ENCODE peak calls at places on chromosome 3, in six cellular contexts. B is stimulated activated CD4-positive, alpha-beta T cell treated with anti-CD3 and anti-CD28 coated beads, Interleukin-12 subunit alpha, Interleukin-12 subunit beta, amount 100 ng/mL, for 48 hours; S is G401; U is stimulated activated CD8-positive, alpha-beta memory T cell treated with anti-CD3 and anti-CD28 coated beads, Interleukin-12 subunit alpha, Interleukin-12 subunit beta, amount 100 ng/mL, for 4 hours; X is fibroblast of lung; Z is lung. A is an unnamed sample.

GRCh38 chr3:14133188-14133800 is 8.4 kb downstream of the TMEM43 start:
- DNase-seq in X (no peak), U (no peak), Z (no peak), B (no peak), S (no peak), A (no peak)

GRCh38 chr3:139836656-139837464 is 98.1 kb upstream of the CLSTN2 start:
- DNase-seq in U (no peak), S (no peak), Z (no peak), X (no peak), B (no peak), A (no peak)

GRCh38 chr3:153373571-153373970 is 211.5 kb downstream of the RAP2B start:
- DNase-seq in S (no peak), Z (no peak), B (no peak), U (no peak), X (no peak), A (no peak)

GRCh38 chr3:9906480-9906879 is 3.8 kb downstream of the IL17RE start:
- DNase-seq in B (no peak), S (no peak), U (no peak), Z (no peak), X (no peak), A (no peak)

GRCh38 chr3:69445498-69445897 is 59.6 kb upstream of the FRMD4B start:
- DNase-seq in X (no peak), U (no peak), Z (no peak), B (no peak), S (peak), A (no peak)

GRCh38 chr3:45176912-45177311 is 30.7 kb upstream of the CDCP1 start:
- DNase-seq in B (no peak), Z (no peak), X (no peak), S (no peak), U (no peak), A (no peak)

GRCh38 chr3:65605876-65606432 is 432.8 kb downstream of the MAGI1 start:
- DNase-seq in X (no peak), U (no peak), Z (no peak), B (no peak), S (no peak), A (no peak)

GRCh38 chr3:880371-880770 is 212.5 kb upstream of the CNTN6 start:
- DNase-seq in U (no peak), Z (no peak), S (no peak), X (no peak), B (no peak), A (no peak)

GRCh38 chr3:140552403-140552802 is 125.5 kb upstream of the TRIM42 start:
- DNase-seq in U (no peak), S (no peak), Z (no peak), X (no peak), B (no peak), A (no peak)

GRCh38 chr3:100277255-100277800 is 16.5 kb downstream of the TBC1D23 start:
- DNase-seq in Z (no peak), B (no peak), S (no peak), X (peak), U (no peak), A (no peak)

GRCh38 chr3:188153949-188154757 is at the start of gene LPP:
- DNase-seq in Z (peak), B (peak), X (peak), U (peak), S (peak), A (peak)

GRCh38 chr3:123119802-123120201 is 53.0 kb downstream of the PDIA5 start:
- DNase-seq in Z (no peak), S (no peak), U (no peak), X (no peak), B (no peak), A (no peak)

GRCh38 chr3:118910332-118910731 is 124.3 kb downstream of the IGSF11 start:
- DNase-seq in B (no peak), U (no peak), S (no peak), Z (no peak), X (no peak), A (no peak)

GRCh38 chr3:192816274-192816853 is 89.0 kb upstream of the FGF12 start:
- DNase-seq in Z (no peak), B (peak), U (no peak), S (peak), X (peak), A (peak)

GRCh38 chr3:160797306-160797705 is 41.3 kb downstream of the PPM1L start:
- DNase-seq in U (no peak), B (no peak), Z (no peak), S (no peak), X (no peak), A (no peak)

GRCh38 chr3:186806173-186807055 is at the start of gene RFC4:
- DNase-seq in S (peak), B (peak), X (peak), Z (peak), U (peak), A (peak)

GRCh38 chr3:128488995-128489859 is 3.8 kb downstream of the GATA2 start:
- DNase-seq in B (no peak), X (peak), S (no peak), Z (no peak), U (no peak), A (no peak)

GRCh38 chr3:126035362-126036050 is 48.4 kb downstream of the SLC41A3 start:
- DNase-seq in B (no peak), Z (no peak), X (no peak), S (no peak), U (no peak), A (no peak)

GRCh38 chr3:193730976-193731375 is 138.0 kb downstream of the OPA1 start:
- DNase-seq in Z (no peak), U (no peak), B (no peak), S (no peak), X (no peak), A (no peak)

GRCh38 chr3:152638707-152639450 is 196.1 kb upstream of the P2RY1 start:
- DNase-seq in X (peak), S (no peak), Z (no peak), B (no peak), U (no peak), A (no peak)

GRCh38 chr3:58135712-58136543 is 74.8 kb downstream of the DNASE1L3 start:
- DNase-seq in S (no peak), B (no peak), X (no peak), Z (no peak), U (no peak), A (no peak)

A was measured in cerebellum.